ENCODE peak calls at places on chromosome 4, in five cellular contexts. One of them, this sample, is unnamed.

GRCh38 chr4:128906581-128906980 is 97.1 kb downstream of the JADE1 start:
- DNase-seq in A172: no peak
- DNase-seq in pons: no peak
- DNase-seq in lower leg skin: no peak
- DNase-seq in tibial nerve: no peak
- DNase-seq in this sample: no peak

GRCh38 chr4:10455133-10455532 is 2.1 kb downstream of the ZNF518B start:
- DNase-seq in A172: no peak
- DNase-seq in pons: no peak
- DNase-seq in lower leg skin: no peak
- DNase-seq in tibial nerve: no peak
- DNase-seq in this sample: no peak

GRCh38 chr4:77538144-77538543 is 67.5 kb upstream of the CXCL13 start:
- DNase-seq in A172: peak; percentile 65
- DNase-seq in pons: no peak
- DNase-seq in lower leg skin: no peak
- DNase-seq in tibial nerve: no peak
- DNase-seq in this sample: no peak

GRCh38 chr4:127957105-127957504 is 7.9 kb downstream of the MFSD8 start:
- DNase-seq in A172: no peak
- DNase-seq in pons: no peak
- DNase-seq in lower leg skin: no peak
- DNase-seq in tibial nerve: no peak
- DNase-seq in this sample: no peak

GRCh38 chr4:51866835-51867234 is 23.9 kb downstream of the DCUN1D4 start:
- DNase-seq in A172: no peak
- DNase-seq in pons: no peak
- DNase-seq in lower leg skin: no peak
- DNase-seq in tibial nerve: no peak
- DNase-seq in this sample: no peak

GRCh38 chr4:185822791-185823190 is 10.8 kb upstream of the SORBS2 start:
- DNase-seq in A172: no peak
- DNase-seq in pons: no peak
- DNase-seq in lower leg skin: no peak
- DNase-seq in tibial nerve: no peak
- DNase-seq in this sample: no peak

GRCh38 chr4:20259707-20260106 is 8.0 kb downstream of the SLIT2 start:
- DNase-seq in A172: no peak
- DNase-seq in pons: no peak
- DNase-seq in lower leg skin: no peak
- DNase-seq in tibial nerve: no peak
- DNase-seq in this sample: no peak

GRCh38 chr4:10112658-10113284 is 3.8 kb downstream of the WDR1 start:
- DNase-seq in A172: no peak
- DNase-seq in pons: no peak
- DNase-seq in lower leg skin: no peak
- DNase-seq in tibial nerve: no peak
- DNase-seq in this sample: no peak

GRCh38 chr4:3500111-3500510 is 32.1 kb downstream of the LRPAP1 start:
- DNase-seq in A172: no peak
- DNase-seq in pons: no peak
- DNase-seq in lower leg skin: no peak
- DNase-seq in tibial nerve: no peak
- DNase-seq in this sample: no peak

GRCh38 chr4:3270141-3270611 is 21.2 kb downstream of the MSANTD1 start:
- DNase-seq in A172: no peak
- DNase-seq in pons: no peak
- DNase-seq in lower leg skin: no peak
- DNase-seq in tibial nerve: no peak
- DNase-seq in this sample: no peak